ENCODE peak calls at places on chromosomes 5 and 9, in seven cellular contexts. F is MM.1S, S is heart right ventricle, C is SJSA1, Z is NAMALWA, M is AML-193, L is adipocyte. H is an unnamed sample.

GRCh38 chr9:13139641-13140171 is 139.8 kb downstream of the MPDZ start:
- DNase-seq in C (peak), S (no peak), F (no peak), Z (no peak), M (no peak), L (peak), H (no peak)

GRCh38 chr9:73152953-73153352 is 1.3 kb downstream of the ANXA1 start:
- DNase-seq in Z (no peak), C (no peak), S (no peak), M (peak), F (no peak), L (peak), H (no peak)

GRCh38 chr5:92941806-92942205 is 639.2 kb downstream of the NR2F1-AS1 start:
- DNase-seq in F (no peak), C (no peak), S (no peak), L (no peak), Z (no peak), M (no peak), H (no peak)

GRCh38 chr5:56290378-56291057 is 57.4 kb upstream of the ANKRD55 start:
- DNase-seq in M (no peak), L (no peak), Z (no peak), F (peak), S (no peak), C (peak), H (no peak)

GRCh38 chr5:53643445-53643844 is 83.0 kb downstream of the NDUFS4 start:
- DNase-seq in C (no peak), L (no peak), F (no peak), S (no peak), Z (no peak), M (no peak), H (peak)

GRCh38 chr9:104748359-104749031 is 1.0 kb downstream of the NIPSNAP3A start:
- DNase-seq in C (no peak), F (peak), Z (peak), L (peak), M (no peak), S (peak), H (peak)

GRCh38 chr5:98637607-98638006 is 135.9 kb upstream of the RGMB start:
- DNase-seq in F (no peak), M (no peak), L (no peak), S (no peak), C (no peak), Z (no peak), H (no peak)

GRCh38 chr9:90810686-90811085 is 9.1 kb downstream of the SYK start:
- DNase-seq in C (no peak), S (no peak), L (no peak), Z (no peak), F (no peak), M (no peak), H (no peak)

GRCh38 chr5:135183464-135183863 is 149.4 kb upstream of the PITX1 start:
- DNase-seq in M (no peak), F (no peak), C (no peak), Z (no peak), L (no peak), S (no peak), H (no peak)

GRCh38 chr5:305459-305858 is 16.1 kb upstream of the AHRR start:
- DNase-seq in C (no peak), S (no peak), F (no peak), L (no peak), M (no peak), Z (no peak), H (no peak)

GRCh38 chr5:57887851-57888621 is 405.4 kb upstream of the ACTBL2 start:
- DNase-seq in M (no peak), Z (peak), C (peak), L (peak), S (peak), F (peak), H (peak)

GRCh38 chr9:76996700-76997099 is 22.8 kb upstream of the FOXB2 start:
- DNase-seq in L (peak), C (peak), M (no peak), S (peak), F (no peak), Z (peak), H (peak)

GRCh38 chr5:134438268-134438622 is 26.6 kb upstream of the CDKN2AIPNL start:
- DNase-seq in L (peak), S (no peak), M (no peak), C (no peak), Z (no peak), F (no peak), H (no peak)

GRCh38 chr9:34139477-34140146 is 13.1 kb upstream of the DCAF12 start:
- DNase-seq in S (peak), L (peak), C (peak), Z (peak), M (peak), F (no peak), H (peak)

GRCh38 chr5:172334196-172334595 is 50.6 kb upstream of the UBTD2 start:
- DNase-seq in L (no peak), C (no peak), Z (peak), F (no peak), M (no peak), S (no peak), H (peak)

GRCh38 chr9:4706971-4707622 is 27.7 kb downstream of the CDC37L1 start:
- DNase-seq in F (no peak), L (no peak), C (no peak), S (no peak), M (peak), Z (no peak), H (no peak)

GRCh38 chr9:76866689-76867088 is 39.2 kb downstream of the PRUNE2 start:
- DNase-seq in Z (no peak), C (peak), M (no peak), F (no peak), S (no peak), L (peak), H (no peak)

GRCh38 chr5:95027151-95027721 is 257.7 kb downstream of the MCTP1 start:
- DNase-seq in C (no peak), S (no peak), L (no peak), M (peak), F (no peak), Z (peak), H (no peak)

GRCh38 chr9:86939896-86940295 is 7.4 kb downstream of the GAS1 start:
- DNase-seq in F (no peak), Z (no peak), L (no peak), C (no peak), S (no peak), M (no peak), H (no peak)

GRCh38 chr5:179261301-179262125 is 83.7 kb downstream of the ADAMTS2 start:
- DNase-seq in Z (peak), M (no peak), L (no peak), C (no peak), F (no peak), S (no peak), H (no peak)

GRCh38 chr9:95494022-95494415 is 22.8 kb downstream of the PTCH1 start:
- DNase-seq in F (peak), S (no peak), Z (no peak), M (no peak), C (no peak), L (no peak), H (peak)

GRCh38 chr9:88949425-88949824 is 41.8 kb upstream of the S1PR3 start:
- DNase-seq in F (no peak), C (peak), L (peak), S (peak), M (no peak), Z (no peak), H (no peak)

GRCh38 chr5:98989723-98990122 is 60.9 kb upstream of the CHD1 start:
- DNase-seq in F (no peak), Z (no peak), M (peak), S (no peak), C (no peak), L (no peak), H (no peak)

GRCh38 chr5:144460608-144461007 is 289.9 kb downstream of the KCTD16 start:
- DNase-seq in L (peak), M (no peak), F (no peak), C (no peak), Z (no peak), S (no peak), H (no peak)

H was measured in Karpas-422.